ENCODE peak calls at places on chromosomes 6 and 20, in five cellular contexts. One of them, this sample, is unnamed.

GRCh38 chr6:141551318-141551717 is 581.4 kb upstream of the GJE1 start:
- DNase-seq in upper lobe of right lung: no peak
- DNase-seq in HCT116: no peak
- DNase-seq in CD8-positive, alpha-beta memory T cell: no peak
- DNase-seq in body of pancreas: no peak
- DNase-seq in this sample: no peak

GRCh38 chr6:101918476-101918875 is 525.0 kb downstream of the GRIK2 start:
- DNase-seq in upper lobe of right lung: no peak
- DNase-seq in HCT116: no peak
- DNase-seq in CD8-positive, alpha-beta memory T cell: no peak
- DNase-seq in body of pancreas: no peak
- DNase-seq in this sample: no peak

GRCh38 chr20:57759724-57760123 is 49.9 kb upstream of the PMEPA1 start:
- DNase-seq in upper lobe of right lung: no peak
- DNase-seq in HCT116: no peak
- DNase-seq in CD8-positive, alpha-beta memory T cell: no peak
- DNase-seq in body of pancreas: no peak
- DNase-seq in this sample: peak; percentile 35

GRCh38 chr6:136657629-136658028 is 107.4 kb upstream of the MAP7 start:
- DNase-seq in upper lobe of right lung: no peak
- DNase-seq in HCT116: no peak
- DNase-seq in CD8-positive, alpha-beta memory T cell: no peak
- DNase-seq in body of pancreas: no peak
- DNase-seq in this sample: no peak

GRCh38 chr6:163416640-163417253 is 2.2 kb downstream of the QKI start:
- DNase-seq in upper lobe of right lung: no peak
- DNase-seq in HCT116: peak; percentile 33
- DNase-seq in CD8-positive, alpha-beta memory T cell: no peak
- DNase-seq in body of pancreas: peak; percentile 68
- DNase-seq in this sample: no peak

GRCh38 chr20:14951707-14952106 is 614.3 kb upstream of the FLRT3 start:
- DNase-seq in upper lobe of right lung: no peak
- DNase-seq in HCT116: no peak
- DNase-seq in CD8-positive, alpha-beta memory T cell: no peak
- DNase-seq in body of pancreas: no peak
- DNase-seq in this sample: no peak

GRCh38 chr6:169340395-169340794 is 86.7 kb upstream of the THBS2 start:
- DNase-seq in upper lobe of right lung: no peak
- DNase-seq in HCT116: peak; percentile 18
- DNase-seq in CD8-positive, alpha-beta memory T cell: no peak
- DNase-seq in body of pancreas: no peak
- DNase-seq in this sample: peak; percentile 85

GRCh38 chr6:87794922-87795885 is 93.2 kb upstream of the AKIRIN2 start:
- DNase-seq in upper lobe of right lung: no peak
- DNase-seq in HCT116: no peak
- DNase-seq in CD8-positive, alpha-beta memory T cell: no peak
- DNase-seq in body of pancreas: no peak
- DNase-seq in this sample: no peak

GRCh38 chr6:51161752-51162151 is 343.1 kb downstream of the TFAP2B start:
- DNase-seq in upper lobe of right lung: no peak
- DNase-seq in HCT116: no peak
- DNase-seq in CD8-positive, alpha-beta memory T cell: no peak
- DNase-seq in body of pancreas: no peak
- DNase-seq in this sample: no peak

GRCh38 chr6:21707527-21707926 is 114.0 kb downstream of the SOX4 start:
- DNase-seq in upper lobe of right lung: no peak
- DNase-seq in HCT116: no peak
- DNase-seq in CD8-positive, alpha-beta memory T cell: no peak
- DNase-seq in body of pancreas: no peak
- DNase-seq in this sample: no peak

GRCh38 chr6:50361641-50362331 is 312.1 kb upstream of the DEFB112 start:
- DNase-seq in upper lobe of right lung: no peak
- DNase-seq in HCT116: no peak
- DNase-seq in CD8-positive, alpha-beta memory T cell: no peak
- DNase-seq in body of pancreas: no peak
- DNase-seq in this sample: no peak

GRCh38 chr6:35449287-35449881 is 2.8 kb upstream of the FANCE start:
- DNase-seq in upper lobe of right lung: no peak
- DNase-seq in HCT116: no peak
- DNase-seq in CD8-positive, alpha-beta memory T cell: no peak
- DNase-seq in body of pancreas: peak; percentile 36
- DNase-seq in this sample: no peak

GRCh38 chr6:35948725-35949124 is 27.8 kb upstream of the SRPK1 start:
- DNase-seq in upper lobe of right lung: no peak
- DNase-seq in HCT116: peak; percentile 40
- DNase-seq in CD8-positive, alpha-beta memory T cell: no peak
- DNase-seq in body of pancreas: no peak
- DNase-seq in this sample: no peak

GRCh38 chr6:10511477-10511876 is 9.7 kb upstream of the GCNT2 start:
- DNase-seq in upper lobe of right lung: no peak
- DNase-seq in HCT116: no peak
- DNase-seq in CD8-positive, alpha-beta memory T cell: no peak
- DNase-seq in body of pancreas: no peak
- DNase-seq in this sample: no peak

GRCh38 chr6:353642-354614 is 37.6 kb upstream of the IRF4 start:
- DNase-seq in upper lobe of right lung: peak; percentile 68
- DNase-seq in HCT116: no peak
- DNase-seq in CD8-positive, alpha-beta memory T cell: no peak
- DNase-seq in body of pancreas: no peak
- DNase-seq in this sample: no peak

GRCh38 chr20:35917077-35917476 is 37.2 kb downstream of the SCAND1 start:
- DNase-seq in upper lobe of right lung: no peak
- DNase-seq in HCT116: no peak
- DNase-seq in CD8-positive, alpha-beta memory T cell: no peak
- DNase-seq in body of pancreas: no peak
- DNase-seq in this sample: no peak

GRCh38 chr20:46353506-46354206 is 45.4 kb upstream of the CDH22 start:
- DNase-seq in upper lobe of right lung: no peak
- DNase-seq in HCT116: no peak
- DNase-seq in CD8-positive, alpha-beta memory T cell: no peak
- DNase-seq in body of pancreas: no peak
- DNase-seq in this sample: no peak

GRCh38 chr6:111480988-111481830 is 1.8 kb downstream of the REV3L start:
- DNase-seq in upper lobe of right lung: no peak
- DNase-seq in HCT116: no peak
- DNase-seq in CD8-positive, alpha-beta memory T cell: no peak
- DNase-seq in body of pancreas: no peak
- DNase-seq in this sample: no peak

GRCh38 chr6:41622210-41622990 is 15.9 kb upstream of the MDFI start:
- DNase-seq in upper lobe of right lung: peak; percentile 3
- DNase-seq in HCT116: no peak
- DNase-seq in CD8-positive, alpha-beta memory T cell: no peak
- DNase-seq in body of pancreas: no peak
- DNase-seq in this sample: no peak

GRCh38 chr6:138421608-138422007 is 17.6 kb downstream of the HEBP2 start:
- DNase-seq in upper lobe of right lung: no peak
- DNase-seq in HCT116: no peak
- DNase-seq in CD8-positive, alpha-beta memory T cell: no peak
- DNase-seq in body of pancreas: no peak
- DNase-seq in this sample: no peak

GRCh38 chr6:27031302-27031701 is 216.2 kb upstream of the PRSS16 start:
- DNase-seq in upper lobe of right lung: no peak
- DNase-seq in HCT116: no peak
- DNase-seq in CD8-positive, alpha-beta memory T cell: no peak
- DNase-seq in body of pancreas: no peak
- DNase-seq in this sample: no peak

GRCh38 chr6:17120019-17120418 is 18.2 kb downstream of the STMND1 start:
- DNase-seq in upper lobe of right lung: no peak
- DNase-seq in HCT116: no peak
- DNase-seq in CD8-positive, alpha-beta memory T cell: no peak
- DNase-seq in body of pancreas: no peak
- DNase-seq in this sample: no peak

GRCh38 chr6:170258395-170258794 is 32.5 kb downstream of the DLL1 start:
- DNase-seq in upper lobe of right lung: no peak
- DNase-seq in HCT116: no peak
- DNase-seq in CD8-positive, alpha-beta memory T cell: no peak
- DNase-seq in body of pancreas: peak; percentile 3
- DNase-seq in this sample: peak; percentile 15

GRCh38 chr20:49389854-49390253 is 92.6 kb downstream of the KCNB1 start:
- DNase-seq in upper lobe of right lung: no peak
- DNase-seq in HCT116: no peak
- DNase-seq in CD8-positive, alpha-beta memory T cell: no peak
- DNase-seq in body of pancreas: no peak
- DNase-seq in this sample: no peak

GRCh38 chr6:105600342-105601293 is 197.7 kb upstream of the PREP start:
- DNase-seq in upper lobe of right lung: no peak
- DNase-seq in HCT116: no peak
- DNase-seq in CD8-positive, alpha-beta memory T cell: no peak
- DNase-seq in body of pancreas: no peak
- DNase-seq in this sample: no peak

GRCh38 chr6:24494726-24495515 is at the start of gene ALDH5A1:
- DNase-seq in upper lobe of right lung: peak; percentile 90
- DNase-seq in HCT116: peak; percentile 24
- DNase-seq in CD8-positive, alpha-beta memory T cell: peak; percentile 52
- DNase-seq in body of pancreas: peak; percentile 77
- DNase-seq in this sample: no peak

GRCh38 chr6:166958926-166959861 is 2.8 kb upstream of the RNASET2 start:
- DNase-seq in upper lobe of right lung: no peak
- DNase-seq in HCT116: no peak
- DNase-seq in CD8-positive, alpha-beta memory T cell: peak; percentile 46
- DNase-seq in body of pancreas: no peak
- DNase-seq in this sample: no peak

GRCh38 chr6:149763866-149764265 is 14.3 kb downstream of the PCMT1 start:
- DNase-seq in upper lobe of right lung: no peak
- DNase-seq in HCT116: no peak
- DNase-seq in CD8-positive, alpha-beta memory T cell: no peak
- DNase-seq in body of pancreas: no peak
- DNase-seq in this sample: no peak

GRCh38 chr20:16801919-16802651 is 53.9 kb downstream of the OTOR start:
- DNase-seq in upper lobe of right lung: peak; percentile 74
- DNase-seq in HCT116: peak; percentile 56
- DNase-seq in CD8-positive, alpha-beta memory T cell: peak; percentile 21
- DNase-seq in body of pancreas: peak; percentile 84
- DNase-seq in this sample: no peak

GRCh38 chr20:45768479-45768878 is 23.2 kb downstream of the WFDC3 start:
- DNase-seq in upper lobe of right lung: no peak
- DNase-seq in HCT116: no peak
- DNase-seq in CD8-positive, alpha-beta memory T cell: no peak
- DNase-seq in body of pancreas: no peak
- DNase-seq in this sample: no peak

GRCh38 chr6:160927416-160927815 is 64.2 kb upstream of the MAP3K4 start:
- DNase-seq in upper lobe of right lung: no peak
- DNase-seq in HCT116: no peak
- DNase-seq in CD8-positive, alpha-beta memory T cell: no peak
- DNase-seq in body of pancreas: no peak
- DNase-seq in this sample: no peak

GRCh38 chr6:141580988-141581387 is 551.7 kb upstream of the GJE1 start:
- DNase-seq in upper lobe of right lung: no peak
- DNase-seq in HCT116: no peak
- DNase-seq in CD8-positive, alpha-beta memory T cell: no peak
- DNase-seq in body of pancreas: no peak
- DNase-seq in this sample: no peak

GRCh38 chr6:139882977-139883728 is 508.7 kb upstream of the CITED2 start:
- DNase-seq in upper lobe of right lung: no peak
- DNase-seq in HCT116: no peak
- DNase-seq in CD8-positive, alpha-beta memory T cell: no peak
- DNase-seq in body of pancreas: no peak
- DNase-seq in this sample: no peak
- H3K27ac ChIP-seq in upper lobe of right lung: no peak overlapping the region
- H3K27ac ChIP-seq in HCT116: no peak overlapping the region
- H3K27ac ChIP-seq in CD8-positive, alpha-beta memory T cell: no peak overlapping the region
- H3K27ac ChIP-seq in body of pancreas: peak overlapping the region; percentile 34
- H3K27ac ChIP-seq in this sample: peak overlapping the region; percentile 17

DNA sequence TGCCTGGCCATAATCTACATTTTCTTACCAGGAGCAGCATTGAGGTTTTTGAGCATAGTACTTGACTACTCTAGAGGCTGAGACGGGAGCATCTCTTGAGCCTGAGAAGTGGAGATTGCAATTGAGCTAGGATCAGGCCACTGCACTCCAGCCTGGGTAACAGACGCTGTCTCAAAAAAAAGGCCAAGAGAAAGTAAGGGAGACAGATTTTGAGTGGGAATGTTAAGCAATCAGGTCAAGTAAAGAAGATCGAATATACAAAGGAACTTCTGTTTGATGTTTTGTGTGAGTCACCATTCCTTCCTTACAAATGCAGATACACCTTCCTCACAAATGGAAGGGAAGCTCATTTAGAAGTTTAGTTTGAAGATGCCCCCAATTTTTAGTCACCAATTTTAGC is 4.4 kb downstream of the PNRC1 start:
- DNase-seq in upper lobe of right lung: no peak
- DNase-seq in HCT116: no peak
- DNase-seq in CD8-positive, alpha-beta memory T cell: no peak
- DNase-seq in body of pancreas: no peak
- DNase-seq in this sample: no peak
- H3K4me3 ChIP-seq in upper lobe of right lung: no peak overlapping the region
- H3K4me3 ChIP-seq in HCT116: no peak overlapping the region
- H3K4me3 ChIP-seq in CD8-positive, alpha-beta memory T cell: no peak overlapping the region
- H3K4me3 ChIP-seq in body of pancreas: no peak overlapping the region
- H3K4me3 ChIP-seq in this sample: no peak overlapping the region

DNA sequence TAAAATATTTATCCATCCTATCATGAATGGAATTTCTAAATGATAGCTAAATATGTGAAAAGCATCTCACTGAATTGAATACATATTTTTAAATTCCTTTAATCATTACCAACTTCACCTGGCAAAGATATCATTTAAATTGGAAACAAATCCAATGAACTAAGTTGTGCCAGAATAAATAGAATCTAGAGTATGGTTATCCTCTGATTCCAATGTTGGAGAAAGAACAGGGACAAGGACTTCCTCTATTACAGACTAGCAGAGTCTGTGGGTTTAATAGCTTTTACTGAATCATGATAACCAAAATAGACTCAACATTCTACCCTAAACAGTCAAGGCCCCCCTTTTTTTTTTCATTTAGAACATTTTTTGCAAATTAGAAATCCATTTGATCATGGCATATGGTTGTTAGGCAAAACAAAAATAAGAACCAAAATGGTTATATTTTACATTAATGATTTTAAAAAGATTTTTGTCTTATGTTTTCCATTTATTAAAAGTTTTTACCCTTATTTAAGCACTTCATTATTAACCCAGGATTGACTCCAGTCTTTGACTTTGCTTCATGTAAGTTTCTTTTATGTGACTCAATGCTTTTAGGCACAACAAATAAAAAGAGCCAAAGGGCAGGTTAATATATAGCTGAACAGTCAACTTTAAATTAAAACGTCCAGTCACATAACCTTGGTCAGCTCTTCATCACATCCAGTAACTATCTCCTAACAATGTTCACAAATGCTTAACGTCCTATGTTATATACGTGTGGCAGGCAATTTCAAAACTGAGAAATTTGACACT is 32.9 kb downstream of the COL21A1 start:
- DNase-seq in upper lobe of right lung: no peak
- DNase-seq in HCT116: no peak
- DNase-seq in CD8-positive, alpha-beta memory T cell: no peak
- DNase-seq in body of pancreas: no peak
- DNase-seq in this sample: no peak
- H3K27ac ChIP-seq in upper lobe of right lung: no peak overlapping the region
- H3K27ac ChIP-seq in HCT116: no peak overlapping the region
- H3K27ac ChIP-seq in CD8-positive, alpha-beta memory T cell: no peak overlapping the region
- H3K27ac ChIP-seq in body of pancreas: no peak overlapping the region
- H3K27ac ChIP-seq in this sample: no peak overlapping the region

DNA sequence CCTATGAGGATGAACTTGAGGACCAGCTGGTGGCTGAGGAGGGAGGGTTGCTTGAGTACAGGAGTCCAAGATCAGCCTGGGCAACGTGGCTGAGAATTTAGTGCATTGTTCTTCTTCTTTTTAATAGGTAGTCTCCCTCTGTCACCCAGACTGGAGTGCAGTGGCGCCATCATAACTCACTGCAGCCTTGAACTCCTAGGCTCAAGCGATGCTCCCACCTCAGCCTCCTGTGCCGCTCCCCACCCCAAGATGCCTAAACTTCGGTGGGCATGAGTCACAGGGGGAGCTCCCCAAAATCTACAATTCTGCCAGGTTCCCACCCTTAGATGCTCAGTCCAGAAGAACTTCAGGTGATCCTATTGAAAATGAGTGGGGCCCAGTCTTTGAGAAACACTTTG is 21.4 kb downstream of the FAM50B start:
- DNase-seq in upper lobe of right lung: no peak
- DNase-seq in HCT116: no peak
- DNase-seq in CD8-positive, alpha-beta memory T cell: no peak
- DNase-seq in body of pancreas: no peak
- DNase-seq in this sample: no peak
- H3K4me3 ChIP-seq in upper lobe of right lung: no peak overlapping the region
- H3K4me3 ChIP-seq in HCT116: no peak overlapping the region
- H3K4me3 ChIP-seq in CD8-positive, alpha-beta memory T cell: no peak overlapping the region
- H3K4me3 ChIP-seq in body of pancreas: no peak overlapping the region
- H3K4me3 ChIP-seq in this sample: no peak overlapping the region

This sample was measured in RWPE2.